ENCODE peak calls at places on chromosome 20, in ten cellular contexts. One of them, this sample, is unnamed.

GRCh38 chr20:63311186-63311832 is 18.3 kb downstream of the COL20A1 start:
- DNase-seq in left ventricle myocardium inferior: peak; percentile 11
- DNase-seq in heart right ventricle: no peak
- DNase-seq in PC-9: no peak
- DNase-seq in right lobe of liver: no peak
- DNase-seq in kidney: no peak
- DNase-seq in cardiac muscle cell: no peak
- DNase-seq in psoas muscle: no peak
- DNase-seq in uterus: no peak
- DNase-seq in Peyer's patch: no peak
- DNase-seq in this sample: no peak

GRCh38 chr20:36538026-36538764 is 3.1 kb upstream of the MYL9 start:
- DNase-seq in left ventricle myocardium inferior: no peak
- DNase-seq in heart right ventricle: no peak
- DNase-seq in PC-9: no peak
- DNase-seq in right lobe of liver: no peak
- DNase-seq in kidney: no peak
- DNase-seq in cardiac muscle cell: peak; percentile 65
- DNase-seq in psoas muscle: no peak
- DNase-seq in uterus: no peak
- DNase-seq in Peyer's patch: no peak
- DNase-seq in this sample: no peak

GRCh38 chr20:61912665-61913422 is 152.8 kb downstream of the TAF4 start:
- DNase-seq in left ventricle myocardium inferior: no peak
- DNase-seq in heart right ventricle: no peak
- DNase-seq in PC-9: no peak
- DNase-seq in right lobe of liver: no peak
- DNase-seq in kidney: no peak
- DNase-seq in cardiac muscle cell: no peak
- DNase-seq in psoas muscle: peak; percentile 28
- DNase-seq in uterus: no peak
- DNase-seq in Peyer's patch: no peak
- DNase-seq in this sample: no peak

GRCh38 chr20:11676618-11677289 is 240.9 kb upstream of the BTBD3 start:
- DNase-seq in left ventricle myocardium inferior: no peak
- DNase-seq in heart right ventricle: peak; percentile 46
- DNase-seq in PC-9: peak; percentile 41
- DNase-seq in right lobe of liver: peak; percentile 64
- DNase-seq in kidney: no peak
- DNase-seq in cardiac muscle cell: peak; percentile 67
- DNase-seq in psoas muscle: peak; percentile 59
- DNase-seq in uterus: no peak
- DNase-seq in Peyer's patch: peak; percentile 59
- DNase-seq in this sample: no peak

GRCh38 chr20:62114894-62115293 is 7.4 kb upstream of the LSM14B start:
- DNase-seq in left ventricle myocardium inferior: no peak
- DNase-seq in heart right ventricle: no peak
- DNase-seq in PC-9: no peak
- DNase-seq in right lobe of liver: no peak
- DNase-seq in kidney: no peak
- DNase-seq in cardiac muscle cell: no peak
- DNase-seq in psoas muscle: no peak
- DNase-seq in uterus: no peak
- DNase-seq in Peyer's patch: no peak
- DNase-seq in this sample: no peak

GRCh38 chr20:46240881-46241280 is 67.4 kb downstream of the CDH22 start:
- DNase-seq in left ventricle myocardium inferior: no peak
- DNase-seq in heart right ventricle: no peak
- DNase-seq in PC-9: no peak
- DNase-seq in right lobe of liver: no peak
- DNase-seq in kidney: no peak
- DNase-seq in cardiac muscle cell: no peak
- DNase-seq in psoas muscle: no peak
- DNase-seq in uterus: no peak
- DNase-seq in Peyer's patch: no peak
- DNase-seq in this sample: no peak

GRCh38 chr20:20414640-20415274 is 46.9 kb downstream of the INSM1 start:
- DNase-seq in left ventricle myocardium inferior: no peak
- DNase-seq in heart right ventricle: no peak
- DNase-seq in PC-9: no peak
- DNase-seq in right lobe of liver: no peak
- DNase-seq in kidney: no peak
- DNase-seq in cardiac muscle cell: no peak
- DNase-seq in psoas muscle: no peak
- DNase-seq in uterus: no peak
- DNase-seq in Peyer's patch: no peak
- DNase-seq in this sample: no peak

GRCh38 chr20:22623211-22623610 is 38.8 kb upstream of the FOXA2 start:
- DNase-seq in left ventricle myocardium inferior: no peak
- DNase-seq in heart right ventricle: no peak
- DNase-seq in PC-9: no peak
- DNase-seq in right lobe of liver: no peak
- DNase-seq in kidney: no peak
- DNase-seq in cardiac muscle cell: peak; percentile 7
- DNase-seq in psoas muscle: no peak
- DNase-seq in uterus: no peak
- DNase-seq in Peyer's patch: no peak
- DNase-seq in this sample: no peak

GRCh38 chr20:32070282-32070681 is 18.2 kb downstream of the HCK start:
- DNase-seq in left ventricle myocardium inferior: no peak
- DNase-seq in heart right ventricle: no peak
- DNase-seq in PC-9: no peak
- DNase-seq in right lobe of liver: no peak
- DNase-seq in kidney: no peak
- DNase-seq in cardiac muscle cell: no peak
- DNase-seq in psoas muscle: no peak
- DNase-seq in uterus: no peak
- DNase-seq in Peyer's patch: no peak
- DNase-seq in this sample: no peak
- H3K27ac ChIP-seq in left ventricle myocardium inferior: no peak overlapping the region
- H3K27ac ChIP-seq in heart right ventricle: no peak overlapping the region
- H3K27ac ChIP-seq in PC-9: no peak overlapping the region
- H3K27ac ChIP-seq in right lobe of liver: no peak overlapping the region
- H3K27ac ChIP-seq in kidney: no peak overlapping the region
- H3K27ac ChIP-seq in cardiac muscle cell: no peak overlapping the region
- H3K27ac ChIP-seq in psoas muscle: no peak overlapping the region
- H3K27ac ChIP-seq in uterus: no peak overlapping the region
- H3K27ac ChIP-seq in Peyer's patch: no peak overlapping the region
- H3K27ac ChIP-seq in this sample: no peak overlapping the region

GRCh38 chr20:41031243-41031619 is 2.6 kb downstream of the TOP1 start:
- DNase-seq in left ventricle myocardium inferior: no peak
- DNase-seq in heart right ventricle: no peak
- DNase-seq in PC-9: no peak
- DNase-seq in right lobe of liver: no peak
- DNase-seq in kidney: no peak
- DNase-seq in cardiac muscle cell: no peak
- DNase-seq in psoas muscle: no peak
- DNase-seq in uterus: no peak
- DNase-seq in Peyer's patch: no peak
- DNase-seq in this sample: no peak
- H3K4me3 ChIP-seq in left ventricle myocardium inferior: peak overlapping the region; percentile 99
- H3K4me3 ChIP-seq in heart right ventricle: peak overlapping the region; percentile 94
- H3K4me3 ChIP-seq in PC-9: peak overlapping the region; percentile 90
- H3K4me3 ChIP-seq in right lobe of liver: no peak overlapping the region
- H3K4me3 ChIP-seq in kidney: peak overlapping the region; percentile 85
- H3K4me3 ChIP-seq in cardiac muscle cell: peak overlapping the region; percentile 91
- H3K4me3 ChIP-seq in psoas muscle: peak overlapping the region; percentile 97
- H3K4me3 ChIP-seq in uterus: peak overlapping the region; percentile 74
- H3K4me3 ChIP-seq in Peyer's patch: no peak overlapping the region
- H3K4me3 ChIP-seq in this sample: peak overlapping the region; percentile 94

GRCh38 chr20:910132-910839 is 5.8 kb downstream of the ANGPT4 start:
- DNase-seq in left ventricle myocardium inferior: no peak
- DNase-seq in heart right ventricle: no peak
- DNase-seq in PC-9: no peak
- DNase-seq in right lobe of liver: no peak
- DNase-seq in kidney: no peak
- DNase-seq in cardiac muscle cell: peak; percentile 35
- DNase-seq in psoas muscle: no peak
- DNase-seq in uterus: no peak
- DNase-seq in Peyer's patch: no peak
- DNase-seq in this sample: no peak

GRCh38 chr20:909641-910040 is 6.5 kb downstream of the ANGPT4 start:
- DNase-seq in left ventricle myocardium inferior: no peak
- DNase-seq in heart right ventricle: no peak
- DNase-seq in PC-9: no peak
- DNase-seq in right lobe of liver: no peak
- DNase-seq in kidney: no peak
- DNase-seq in cardiac muscle cell: no peak
- DNase-seq in psoas muscle: no peak
- DNase-seq in uterus: no peak
- DNase-seq in Peyer's patch: no peak
- DNase-seq in this sample: no peak

GRCh38 chr20:913306-913849 is 2.8 kb downstream of the ANGPT4 start:
- DNase-seq in left ventricle myocardium inferior: no peak
- DNase-seq in heart right ventricle: no peak
- DNase-seq in PC-9: no peak
- DNase-seq in right lobe of liver: no peak
- DNase-seq in kidney: no peak
- DNase-seq in cardiac muscle cell: no peak
- DNase-seq in psoas muscle: no peak
- DNase-seq in uterus: no peak
- DNase-seq in Peyer's patch: no peak
- DNase-seq in this sample: no peak

GRCh38 chr20:910840-911770 is 5.0 kb downstream of the ANGPT4 start:
- DNase-seq in left ventricle myocardium inferior: no peak
- DNase-seq in heart right ventricle: no peak
- DNase-seq in PC-9: no peak
- DNase-seq in right lobe of liver: no peak
- DNase-seq in kidney: no peak
- DNase-seq in cardiac muscle cell: peak; percentile 59
- DNase-seq in psoas muscle: peak; percentile 79
- DNase-seq in uterus: no peak
- DNase-seq in Peyer's patch: no peak
- DNase-seq in this sample: no peak

DNA sequence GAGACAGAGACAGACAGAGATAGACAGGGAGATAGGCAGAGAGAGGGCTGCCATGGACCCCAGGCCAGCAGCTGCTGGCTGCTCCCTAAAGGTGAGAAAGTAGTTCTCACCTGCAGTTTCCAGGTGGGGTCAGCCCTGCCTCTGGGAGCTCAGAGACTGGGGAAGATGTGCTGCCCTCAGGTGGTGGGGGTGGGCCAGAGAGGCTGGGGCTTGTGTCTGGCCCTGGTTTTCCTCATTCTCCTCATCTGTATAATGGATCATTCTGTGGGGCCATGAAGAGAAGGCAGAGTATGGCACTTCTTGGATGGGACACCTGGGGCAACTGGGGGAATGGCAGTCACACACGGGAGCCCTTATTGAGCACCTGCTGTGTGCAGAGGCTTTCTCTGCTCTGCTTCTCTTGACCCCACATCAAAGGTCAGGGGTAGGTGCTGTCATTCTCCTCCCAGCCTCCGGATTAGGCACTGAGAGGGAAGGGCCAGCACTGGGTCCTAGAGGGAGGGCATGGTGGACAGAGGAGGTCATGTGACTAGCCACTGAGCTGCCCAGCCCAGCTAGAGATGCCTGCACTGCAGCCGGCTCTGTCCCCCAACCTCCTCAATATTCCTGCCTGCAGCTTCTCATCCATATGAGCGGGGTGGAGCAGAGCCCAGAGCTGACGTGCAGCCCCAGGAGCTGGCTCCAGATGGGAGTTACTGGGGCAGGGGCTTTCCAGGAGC is 4.1 kb downstream of the ANGPT4 start:
- DNase-seq in left ventricle myocardium inferior: no peak
- DNase-seq in heart right ventricle: no peak
- DNase-seq in PC-9: no peak
- DNase-seq in right lobe of liver: no peak
- DNase-seq in kidney: no peak
- DNase-seq in cardiac muscle cell: no peak
- DNase-seq in psoas muscle: no peak
- DNase-seq in uterus: no peak
- DNase-seq in Peyer's patch: no peak
- DNase-seq in this sample: no peak
- TF ChIP-seq CTCF in left ventricle myocardium inferior: no peak
- TF ChIP-seq CTCF in heart right ventricle: no peak
- TF ChIP-seq CTCF in PC-9: peak; percentile 24
- TF ChIP-seq CTCF in right lobe of liver: no peak
- TF ChIP-seq CTCF in kidney: no peak
- TF ChIP-seq CTCF in cardiac muscle cell: no peak
- TF ChIP-seq CTCF in psoas muscle: no peak
- TF ChIP-seq CTCF in uterus: no peak
- TF ChIP-seq CTCF in Peyer's patch: peak; percentile 3
- TF ChIP-seq CTCF in this sample: no peak

GRCh38 chr20:50848341-50848808 is 53.5 kb downstream of the BCAS4 start:
- DNase-seq in left ventricle myocardium inferior: no peak
- DNase-seq in heart right ventricle: no peak
- DNase-seq in PC-9: peak; percentile 43
- DNase-seq in right lobe of liver: peak; percentile 33
- DNase-seq in kidney: no peak
- DNase-seq in cardiac muscle cell: peak; percentile 57
- DNase-seq in psoas muscle: no peak
- DNase-seq in uterus: peak; percentile 32
- DNase-seq in Peyer's patch: no peak
- DNase-seq in this sample: no peak

GRCh38 chr20:50842821-50843220 is 48.0 kb downstream of the BCAS4 start:
- DNase-seq in left ventricle myocardium inferior: no peak
- DNase-seq in heart right ventricle: no peak
- DNase-seq in PC-9: no peak
- DNase-seq in right lobe of liver: no peak
- DNase-seq in kidney: no peak
- DNase-seq in cardiac muscle cell: no peak
- DNase-seq in psoas muscle: no peak
- DNase-seq in uterus: no peak
- DNase-seq in Peyer's patch: no peak
- DNase-seq in this sample: no peak

GRCh38 chr20:50844430-50845100 is 49.7 kb downstream of the BCAS4 start:
- DNase-seq in left ventricle myocardium inferior: no peak
- DNase-seq in heart right ventricle: no peak
- DNase-seq in PC-9: peak; percentile 76
- DNase-seq in right lobe of liver: no peak
- DNase-seq in kidney: peak; percentile 91
- DNase-seq in cardiac muscle cell: peak; percentile 91
- DNase-seq in psoas muscle: no peak
- DNase-seq in uterus: no peak
- DNase-seq in Peyer's patch: no peak
- DNase-seq in this sample: no peak

GRCh38 chr20:50843331-50844276 is 48.7 kb downstream of the BCAS4 start:
- DNase-seq in left ventricle myocardium inferior: no peak
- DNase-seq in heart right ventricle: no peak
- DNase-seq in PC-9: no peak
- DNase-seq in right lobe of liver: no peak
- DNase-seq in kidney: peak; percentile 74
- DNase-seq in cardiac muscle cell: no peak
- DNase-seq in psoas muscle: no peak
- DNase-seq in uterus: no peak
- DNase-seq in Peyer's patch: no peak
- DNase-seq in this sample: no peak

DNA sequence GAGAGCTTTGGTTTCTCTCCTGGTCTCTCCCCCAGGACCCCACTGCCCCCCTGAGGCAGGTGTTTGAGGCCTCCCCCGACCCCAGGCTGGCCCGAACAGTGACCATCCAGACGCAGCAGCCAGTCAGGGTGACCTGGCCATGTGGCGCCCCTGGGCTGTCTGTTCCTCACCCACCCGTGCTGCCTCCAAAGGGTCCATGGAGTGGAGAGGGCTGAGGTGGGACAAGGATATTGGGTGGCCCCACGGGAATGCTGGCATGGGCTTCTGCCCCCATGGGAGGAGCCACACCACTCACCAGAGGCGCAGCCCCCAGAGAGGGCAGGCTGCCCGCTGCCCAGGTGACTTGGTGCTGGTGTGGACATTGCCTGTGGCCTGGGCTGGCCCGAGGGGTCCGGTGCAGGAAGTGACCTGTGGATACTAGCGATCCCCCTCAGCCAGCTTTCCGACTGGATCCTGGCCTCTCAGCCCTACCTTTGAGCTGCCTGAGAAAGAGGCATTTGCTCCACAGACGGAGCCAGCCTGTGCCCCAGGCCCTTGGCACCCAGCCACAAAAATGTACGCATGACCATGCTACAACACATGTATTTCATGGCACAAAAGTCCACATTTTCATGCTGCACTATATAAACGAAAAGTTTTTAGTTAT is 50.8 kb downstream of the BCAS4 start:
- DNase-seq in left ventricle myocardium inferior: no peak
- DNase-seq in heart right ventricle: no peak
- DNase-seq in PC-9: no peak
- DNase-seq in right lobe of liver: no peak
- DNase-seq in kidney: peak; percentile 67
- DNase-seq in cardiac muscle cell: no peak
- DNase-seq in psoas muscle: no peak
- DNase-seq in uterus: no peak
- DNase-seq in Peyer's patch: no peak
- DNase-seq in this sample: no peak
- H3K27ac ChIP-seq in left ventricle myocardium inferior: no peak overlapping the region
- H3K27ac ChIP-seq in heart right ventricle: no peak overlapping the region
- H3K27ac ChIP-seq in PC-9: no peak overlapping the region
- H3K27ac ChIP-seq in right lobe of liver: no peak overlapping the region
- H3K27ac ChIP-seq in kidney: no peak overlapping the region
- H3K27ac ChIP-seq in cardiac muscle cell: no peak overlapping the region
- H3K27ac ChIP-seq in psoas muscle: no peak overlapping the region
- H3K27ac ChIP-seq in uterus: no peak overlapping the region
- H3K27ac ChIP-seq in Peyer's patch: no peak overlapping the region
- H3K27ac ChIP-seq in this sample: no peak overlapping the region